ENCODE peak calls at places on chromosomes 13 and 19, in four cellular contexts. One of them, this sample, is unnamed.

GRCh38 chr19:5694167-5694951 is 4.3 kb downstream of the RPL36 start:
- DNase-seq in cardiac fibroblast: no peak
- DNase-seq in epithelial cell of esophagus: no peak
- DNase-seq in PC-9: no peak
- DNase-seq in this sample: no peak

GRCh38 chr13:112990783-112991182 is 21.8 kb downstream of the MCF2L start:
- DNase-seq in PC-9: peak; percentile 82
- DNase-seq in epithelial cell of esophagus: no peak
- DNase-seq in cardiac fibroblast: no peak
- DNase-seq in this sample: no peak

GRCh38 chr13:93522486-93522885 is 295.9 kb downstream of the GPC6 start:
- DNase-seq in cardiac fibroblast: no peak
- DNase-seq in PC-9: no peak
- DNase-seq in epithelial cell of esophagus: no peak
- DNase-seq in this sample: no peak

GRCh38 chr13:34748078-34748477 is 194.0 kb upstream of the NBEA start:
- DNase-seq in epithelial cell of esophagus: peak; percentile 49
- DNase-seq in cardiac fibroblast: peak; percentile 82
- DNase-seq in PC-9: no peak
- DNase-seq in this sample: no peak

GRCh38 chr19:289651-290538 is 1.3 kb downstream of the PLPP2 start:
- DNase-seq in epithelial cell of esophagus: peak; percentile 94
- DNase-seq in PC-9: peak; percentile 85
- DNase-seq in cardiac fibroblast: peak; percentile 58
- DNase-seq in this sample: peak; percentile 76

GRCh38 chr13:114142640-114143490 is 10.4 kb upstream of the RASA3 start:
- DNase-seq in epithelial cell of esophagus: peak; percentile 73
- DNase-seq in PC-9: no peak
- DNase-seq in cardiac fibroblast: no peak
- DNase-seq in this sample: no peak

GRCh38 chr13:79825959-79826358 is 345.0 kb downstream of the NDFIP2 start:
- DNase-seq in PC-9: no peak
- DNase-seq in epithelial cell of esophagus: no peak
- DNase-seq in cardiac fibroblast: no peak
- DNase-seq in this sample: no peak

GRCh38 chr13:111281751-111282311 is 38.6 kb upstream of the TEX29 start:
- DNase-seq in cardiac fibroblast: peak; percentile 75
- DNase-seq in epithelial cell of esophagus: no peak
- DNase-seq in PC-9: no peak
- DNase-seq in this sample: no peak

GRCh38 chr19:44718441-44719261 is 19.7 kb downstream of the CEACAM16 start:
- DNase-seq in PC-9: peak; percentile 75
- DNase-seq in epithelial cell of esophagus: no peak
- DNase-seq in cardiac fibroblast: peak; percentile 59
- DNase-seq in this sample: peak; percentile 74

GRCh38 chr19:46813570-46814358 is 25.4 kb upstream of the SLC1A5 start:
- DNase-seq in PC-9: peak; percentile 40
- DNase-seq in epithelial cell of esophagus: peak; percentile 14
- DNase-seq in cardiac fibroblast: peak; percentile 84
- DNase-seq in this sample: no peak

GRCh38 chr13:72651196-72651595 is 76.2 kb downstream of the MZT1 start:
- DNase-seq in PC-9: no peak
- DNase-seq in epithelial cell of esophagus: peak; percentile 38
- DNase-seq in cardiac fibroblast: peak; percentile 5
- DNase-seq in this sample: no peak

GRCh38 chr13:72643339-72643989 is 84.0 kb downstream of the MZT1 start:
- DNase-seq in cardiac fibroblast: peak; percentile 68
- DNase-seq in PC-9: peak; percentile 29
- DNase-seq in epithelial cell of esophagus: peak; percentile 65
- DNase-seq in this sample: peak; percentile 63

GRCh38 chr13:72652681-72653080 is 74.7 kb downstream of the MZT1 start:
- DNase-seq in epithelial cell of esophagus: peak; percentile 51
- DNase-seq in cardiac fibroblast: peak; percentile 36
- DNase-seq in PC-9: no peak
- DNase-seq in this sample: no peak

GRCh38 chr13:72645521-72645920 is 81.9 kb downstream of the MZT1 start:
- DNase-seq in PC-9: no peak
- DNase-seq in cardiac fibroblast: no peak
- DNase-seq in epithelial cell of esophagus: no peak
- DNase-seq in this sample: no peak

GRCh38 chr13:72648513-72649065 is 78.8 kb downstream of the MZT1 start:
- DNase-seq in epithelial cell of esophagus: peak; percentile 29
- DNase-seq in cardiac fibroblast: no peak
- DNase-seq in PC-9: no peak
- DNase-seq in this sample: no peak
- TF ChIP-seq CTCF in epithelial cell of esophagus: peak; percentile 52
- TF ChIP-seq CTCF in cardiac fibroblast: no peak
- TF ChIP-seq CTCF in PC-9: no peak
- TF ChIP-seq CTCF in this sample: peak; percentile 61

DNA sequence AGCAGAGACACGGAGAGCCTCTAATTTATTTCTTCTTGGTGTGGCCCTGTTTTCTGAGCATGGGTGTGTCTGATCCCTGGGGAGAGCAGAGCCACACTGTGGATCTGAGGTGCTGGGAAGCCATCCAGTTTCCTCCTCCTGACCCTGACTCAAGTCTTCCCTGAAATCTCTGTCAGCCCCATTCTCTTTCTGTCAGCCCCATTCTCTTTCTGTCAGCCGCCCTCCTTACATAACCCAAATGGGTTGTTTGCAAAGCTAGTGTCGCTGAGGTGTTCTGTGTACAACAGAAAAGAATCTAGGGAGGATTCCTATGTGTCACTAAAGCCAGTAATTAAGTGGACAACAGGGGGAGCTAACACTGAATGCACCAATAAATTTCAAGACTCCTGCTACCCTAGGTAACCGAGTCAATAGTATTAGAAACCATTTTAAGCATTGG is 50.2 kb downstream of the LRCH1 start:
- DNase-seq in epithelial cell of esophagus: peak; percentile 28
- DNase-seq in cardiac fibroblast: peak; percentile 51
- DNase-seq in PC-9: no peak
- DNase-seq in this sample: no peak
- TF ChIP-seq CTCF in epithelial cell of esophagus: peak; percentile 18
- TF ChIP-seq CTCF in cardiac fibroblast: peak; percentile 44
- TF ChIP-seq CTCF in PC-9: no peak
- TF ChIP-seq CTCF in this sample: no peak

GRCh38 chr19:15161028-15161984 is 39.5 kb downstream of the NOTCH3 start:
- DNase-seq in epithelial cell of esophagus: no peak
- DNase-seq in cardiac fibroblast: peak; percentile 56
- DNase-seq in PC-9: peak; percentile 47
- DNase-seq in this sample: no peak
- TF ChIP-seq CTCF in epithelial cell of esophagus: peak; percentile 15
- TF ChIP-seq CTCF in cardiac fibroblast: peak; percentile 56
- TF ChIP-seq CTCF in PC-9: peak; percentile 82
- TF ChIP-seq CTCF in this sample: peak; percentile 19

DNA sequence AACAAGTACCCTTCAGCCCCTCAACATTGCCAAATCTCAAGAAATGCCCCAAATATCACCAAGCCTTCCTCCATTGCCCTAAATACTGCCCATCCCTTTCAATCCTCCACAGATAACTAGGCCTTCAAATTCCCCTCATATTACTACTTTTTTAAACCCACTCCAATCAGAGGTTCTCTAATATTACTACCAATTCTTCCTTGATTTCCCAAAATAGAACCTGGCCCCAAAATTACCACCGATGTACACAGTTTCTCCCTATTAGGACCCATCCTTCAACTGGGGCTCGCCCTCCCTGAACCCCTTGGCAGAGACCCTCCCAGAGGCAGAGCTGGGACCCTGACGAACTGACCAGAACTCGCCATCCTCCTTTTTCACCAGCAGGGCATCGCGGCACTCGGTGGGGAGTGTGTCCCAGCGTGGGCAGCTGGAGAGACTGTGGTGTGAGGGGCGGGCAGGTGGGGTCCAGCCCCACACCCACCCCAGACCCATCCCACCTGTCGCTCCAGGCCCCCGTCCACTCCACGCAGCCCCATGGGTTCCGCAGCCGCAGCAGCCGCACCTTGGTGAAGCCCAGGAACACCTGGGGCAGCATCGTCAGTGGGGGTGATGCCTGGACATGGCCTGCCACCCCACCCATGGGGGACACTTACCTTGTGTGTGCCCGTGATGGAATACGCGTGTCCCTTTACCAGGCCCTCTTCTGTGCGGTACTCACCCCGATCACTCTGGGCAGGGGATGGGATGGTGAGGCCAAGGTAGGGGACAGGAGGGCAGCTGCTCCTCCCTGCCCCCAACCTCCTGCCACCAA is 6.1 kb downstream of the CAPN12 start:
- DNase-seq in cardiac fibroblast: no peak
- DNase-seq in epithelial cell of esophagus: no peak
- DNase-seq in PC-9: no peak
- DNase-seq in this sample: no peak
- TF ChIP-seq CTCF in cardiac fibroblast: peak; percentile 4
- TF ChIP-seq CTCF in epithelial cell of esophagus: no peak
- TF ChIP-seq CTCF in PC-9: no peak
- TF ChIP-seq CTCF in this sample: no peak

GRCh38 chr19:13058951-13059660 is 43.6 kb downstream of the LYL1 start:
- DNase-seq in epithelial cell of esophagus: no peak
- DNase-seq in cardiac fibroblast: no peak
- DNase-seq in PC-9: no peak
- DNase-seq in this sample: no peak
- TF ChIP-seq CTCF in epithelial cell of esophagus: no peak
- TF ChIP-seq CTCF in cardiac fibroblast: no peak
- TF ChIP-seq CTCF in PC-9: no peak
- TF ChIP-seq CTCF in this sample: peak; percentile 24

GRCh38 chr19:31110331-31110730 is 238.9 kb downstream of the TSHZ3 start:
- DNase-seq in cardiac fibroblast: peak; percentile 76
- DNase-seq in PC-9: no peak
- DNase-seq in epithelial cell of esophagus: peak; percentile 72
- DNase-seq in this sample: peak; percentile 9
- TF ChIP-seq CTCF in cardiac fibroblast: peak; percentile 57
- TF ChIP-seq CTCF in PC-9: no peak
- TF ChIP-seq CTCF in epithelial cell of esophagus: peak; percentile 48
- TF ChIP-seq CTCF in this sample: peak; percentile 45